ENCODE peak calls at places on chromosome 2, in ten cellular contexts. S, M, F, V, J, T, G, N, U and Z are unnamed samples.

GRCh38 chr2:64913357-64913869 is 75.8 kb upstream of the SLC1A4 start:
- DNase-seq in G (no peak), M (no peak), U (no peak), V (no peak), T (no peak), F (no peak), N (peak), J (peak), S (peak), Z (no peak)

GRCh38 chr2:65788556-65788955 is 356.2 kb upstream of the SPRED2 start:
- DNase-seq in F (no peak), G (no peak), M (no peak), T (no peak), J (no peak), S (no peak), U (no peak), N (no peak), V (no peak), Z (no peak)

GRCh38 chr2:203301667-203302066 is 26.5 kb upstream of the ABI2 start:
- DNase-seq in S (no peak), F (no peak), J (no peak), G (no peak), M (no peak), T (no peak), U (no peak), N (no peak), V (no peak), Z (no peak)

GRCh38 chr2:28413152-28413895 is 20.7 kb downstream of the FOSL2 start:
- DNase-seq in M (peak), U (no peak), S (no peak), N (peak), J (peak), V (no peak), F (no peak), T (no peak), G (no peak), Z (no peak)

GRCh38 chr2:16126969-16127940 is 186.9 kb downstream of the MYCN start:
- DNase-seq in G (no peak), U (no peak), S (no peak), N (no peak), J (no peak), F (no peak), T (no peak), M (no peak), V (no peak), Z (no peak)

GRCh38 chr2:232028631-232029030 is 67.1 kb downstream of the DIS3L2 start:
- DNase-seq in S (no peak), G (peak), T (no peak), F (no peak), V (no peak), J (peak), N (no peak), M (peak), U (no peak), Z (no peak)

GRCh38 chr2:172516299-172516698 is 39.6 kb upstream of the PDK1 start:
- DNase-seq in G (no peak), J (no peak), N (peak), V (no peak), T (no peak), M (no peak), S (no peak), U (no peak), F (no peak), Z (no peak)

GRCh38 chr2:240452471-240453256 is 17.2 kb downstream of the GPC1 start:
- DNase-seq in F (no peak), G (no peak), J (peak), T (no peak), M (peak), V (peak), S (no peak), U (no peak), N (peak), Z (peak)

GRCh38 chr2:63463142-63463541 is 125.1 kb downstream of the WDPCP start:
- DNase-seq in U (no peak), N (no peak), F (no peak), M (no peak), J (no peak), V (no peak), S (no peak), G (no peak), T (no peak), Z (no peak)

GRCh38 chr2:231960810-231961348 is 634 bp upstream of the DIS3L2 start:
- DNase-seq in U (no peak), G (no peak), S (no peak), F (no peak), T (no peak), N (no peak), M (no peak), J (no peak), V (no peak), Z (no peak)

GRCh38 chr2:172038604-172039003 is 38.9 kb downstream of the METAP1D start:
- DNase-seq in S (no peak), T (no peak), G (no peak), J (no peak), N (peak), M (no peak), U (no peak), V (no peak), F (no peak), Z (no peak)

GRCh38 chr2:222900354-222900753 is 39.5 kb downstream of the ACSL3 start:
- DNase-seq in U (no peak), T (no peak), N (no peak), J (no peak), F (no peak), G (no peak), V (no peak), S (no peak), M (no peak), Z (no peak)

GRCh38 chr2:126429129-126429528 is 226.8 kb upstream of the GYPC start:
- DNase-seq in M (no peak), F (no peak), N (no peak), V (no peak), J (no peak), S (no peak), G (no peak), T (no peak), U (no peak), Z (no peak)

GRCh38 chr2:215751200-215751910 is 262.0 kb downstream of the MREG start:
- DNase-seq in S (no peak), V (no peak), U (no peak), F (no peak), T (no peak), N (peak), G (peak), M (no peak), J (no peak), Z (no peak)

GRCh38 chr2:232458661-232459418 is 2.9 kb downstream of the ALPI start:
- DNase-seq in S (no peak), N (no peak), F (no peak), G (no peak), V (no peak), M (no peak), T (peak), J (no peak), U (no peak), Z (peak)

GRCh38 chr2:188399159-188399558 is 107.5 kb downstream of the GULP1 start:
- DNase-seq in M (no peak), G (peak), U (no peak), S (no peak), F (no peak), N (no peak), T (no peak), J (no peak), V (no peak), Z (no peak)

GRCh38 chr2:27001851-27002369 is 30.9 kb upstream of the TMEM214 start:
- DNase-seq in N (no peak), U (no peak), F (no peak), T (no peak), S (no peak), V (no peak), M (no peak), J (no peak), G (no peak), Z (no peak)

GRCh38 chr2:233455006-233455405 is 100.7 kb downstream of the DGKD start:
- DNase-seq in G (no peak), M (no peak), N (no peak), S (no peak), U (no peak), T (peak), J (no peak), V (no peak), F (no peak), Z (no peak)

GRCh38 chr2:230684222-230685164 is 28.1 kb upstream of the CAB39 start:
- DNase-seq in F (no peak), U (no peak), M (no peak), G (no peak), V (no peak), S (peak), J (peak), N (peak), T (no peak), Z (no peak)

GRCh38 chr2:54212456-54212855 is 43.6 kb downstream of the TSPYL6 start:
- DNase-seq in N (no peak), G (peak), U (no peak), T (no peak), M (no peak), S (no peak), V (no peak), F (no peak), J (no peak), Z (no peak)

GRCh38 chr2:230893338-230893737 is 28.6 kb downstream of the ITM2C start:
- DNase-seq in V (peak), F (peak), J (no peak), N (no peak), G (no peak), M (no peak), S (no peak), T (peak), U (no peak), Z (peak)

GRCh38 chr2:201904529-201905420 is 98.4 kb downstream of the CDK15 start:
- DNase-seq in G (no peak), M (no peak), F (no peak), T (no peak), V (no peak), J (no peak), N (no peak), S (no peak), U (no peak), Z (no peak)

GRCh38 chr2:150142561-150142960 is 344.9 kb downstream of the RND3 start:
- DNase-seq in V (no peak), T (no peak), J (no peak), U (no peak), N (peak), F (no peak), S (no peak), G (no peak), M (no peak), Z (no peak)

GRCh38 chr2:239612133-239612532 is 211.3 kb upstream of the HDAC4 start:
- DNase-seq in M (no peak), J (no peak), N (no peak), T (no peak), V (peak), G (no peak), F (no peak), U (no peak), S (no peak), Z (no peak)

GRCh38 chr2:74414913-74415761 is 6.3 kb downstream of the C2orf81 start:
- DNase-seq in U (peak), F (peak), T (peak), G (no peak), N (no peak), M (peak), V (peak), S (no peak), J (peak), Z (peak)

GRCh38 chr2:100259991-100260390 is 62.3 kb downstream of the LONRF2 start:
- DNase-seq in T (peak), J (no peak), S (no peak), F (no peak), U (no peak), N (no peak), G (no peak), V (no peak), M (no peak), Z (no peak)

GRCh38 chr2:148936857-148937450 is 61.9 kb downstream of the KIF5C start:
- DNase-seq in J (peak), V (no peak), G (no peak), T (no peak), F (no peak), M (no peak), S (no peak), U (no peak), N (peak), Z (no peak)

GRCh38 chr2:33108483-33109443 is 162.0 kb downstream of the LTBP1 start:
- DNase-seq in G (no peak), S (no peak), F (no peak), M (no peak), N (peak), V (no peak), U (no peak), J (no peak), T (no peak), Z (no peak)

GRCh38 chr2:9167718-9168657 is 38.6 kb upstream of the ASAP2 start:
- DNase-seq in F (no peak), J (no peak), M (no peak), T (no peak), V (no peak), U (no peak), N (no peak), S (no peak), G (no peak), Z (no peak)

GRCh38 chr2:154402138-154402714 is 296.3 kb upstream of the KCNJ3 start:
- DNase-seq in J (no peak), N (peak), G (peak), F (no peak), T (no peak), V (no peak), S (peak), U (no peak), M (no peak), Z (no peak)
- TF ChIP-seq CTCF in J (no peak), N (peak), G (peak), F (peak), T (no peak), V (no peak), S (peak), U (peak), M (peak), Z (no peak)

GRCh38 chr2:200578778-200579177 is 7.0 kb upstream of the AOX1 start:
- DNase-seq in S (no peak), N (peak), F (no peak), G (no peak), J (peak), M (no peak), V (no peak), T (no peak), U (no peak), Z (no peak)
- TF ChIP-seq CTCF in S (peak), N (no peak), F (no peak), G (peak), J (peak), M (peak), V (peak), T (peak), U (peak), Z (no peak)

DNA sequence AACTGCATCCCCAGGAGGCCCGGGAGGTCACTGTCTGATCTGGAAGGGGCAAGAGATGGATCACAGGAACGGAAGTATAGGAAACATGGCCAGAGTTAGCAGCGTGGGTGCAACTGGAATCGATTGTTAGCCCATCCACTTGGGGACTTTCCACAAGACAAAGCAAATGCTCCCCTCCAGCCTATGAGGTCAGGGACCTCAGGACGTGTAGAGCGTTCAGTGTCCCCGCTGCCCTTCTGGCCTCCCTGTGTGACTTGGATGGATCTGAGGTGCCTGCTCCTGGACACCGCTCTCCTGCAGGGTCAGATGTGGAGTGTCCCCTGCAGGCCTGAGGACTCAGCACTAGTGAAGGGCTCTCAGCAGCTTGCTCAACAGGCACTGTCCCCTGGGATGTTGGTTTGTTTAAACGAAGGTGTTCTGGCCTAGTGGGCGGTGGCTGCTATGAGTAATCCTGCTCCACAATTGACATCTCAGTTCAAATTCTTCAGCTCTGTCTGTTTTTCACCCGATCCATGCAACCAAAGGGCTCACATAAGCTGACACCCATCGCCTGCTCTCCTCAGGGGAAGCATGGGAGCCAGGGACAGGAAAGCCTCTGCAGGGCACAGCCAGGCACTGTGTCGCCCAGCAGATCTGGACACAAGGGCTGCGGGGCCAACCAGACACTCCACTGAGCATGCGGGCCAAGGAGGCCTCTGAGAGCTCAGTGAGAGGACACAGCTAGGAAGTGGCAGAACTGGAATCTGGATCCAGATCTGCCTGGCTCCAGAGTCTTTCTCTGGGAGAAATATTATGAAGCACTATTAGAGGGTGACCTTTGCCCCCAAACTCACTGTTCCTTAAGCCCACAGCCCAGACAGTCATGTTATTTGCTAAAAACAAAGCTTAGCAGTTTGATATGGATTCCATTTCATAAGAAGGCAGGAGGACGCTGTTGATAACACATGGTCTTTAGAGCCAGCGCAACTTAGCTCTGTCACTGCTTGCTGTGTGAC is 78.5 kb downstream of the RHOB start:
- DNase-seq in M (no peak), S (no peak), V (peak), F (peak), U (peak), T (peak), N (peak), G (no peak), J (no peak), Z (peak)
- TF ChIP-seq CTCF in M (no peak), S (no peak), V (no peak), F (peak), U (peak), T (no peak), N (no peak), G (no peak), J (no peak), Z (peak)

DNA sequence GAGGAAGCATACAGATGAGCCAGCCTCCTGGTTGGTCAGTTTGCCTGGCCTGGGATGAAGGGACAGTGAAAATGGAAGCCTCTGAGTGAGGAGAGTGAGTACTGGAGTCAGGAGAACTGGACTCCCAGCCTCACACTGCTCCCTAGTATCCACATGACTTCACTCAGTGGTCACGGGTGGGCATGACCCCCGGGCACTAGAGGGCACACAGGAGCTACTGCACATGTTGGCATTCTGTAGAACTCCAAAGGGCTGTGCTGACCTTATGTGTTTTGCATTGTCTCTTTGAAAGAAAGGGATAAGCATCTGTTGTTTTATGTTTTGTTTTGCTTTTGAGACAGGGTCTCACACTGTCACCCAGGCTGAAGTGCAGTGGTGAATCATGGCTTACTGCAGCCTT is 23.7 kb downstream of the NCAPH start:
- DNase-seq in G (no peak), M (peak), V (no peak), N (peak), F (no peak), T (no peak), S (no peak), U (no peak), J (peak), Z (no peak)
- TF ChIP-seq CTCF in G (peak), M (peak), V (no peak), N (peak), F (peak), T (no peak), S (peak), U (peak), J (no peak), Z (peak)

GRCh38 chr2:211033765-211034164 is 477.4 kb downstream of the CPS1 start:
- DNase-seq in S (peak), U (no peak), N (peak), V (no peak), G (no peak), J (no peak), M (no peak), T (no peak), F (no peak), Z (no peak)

DNA sequence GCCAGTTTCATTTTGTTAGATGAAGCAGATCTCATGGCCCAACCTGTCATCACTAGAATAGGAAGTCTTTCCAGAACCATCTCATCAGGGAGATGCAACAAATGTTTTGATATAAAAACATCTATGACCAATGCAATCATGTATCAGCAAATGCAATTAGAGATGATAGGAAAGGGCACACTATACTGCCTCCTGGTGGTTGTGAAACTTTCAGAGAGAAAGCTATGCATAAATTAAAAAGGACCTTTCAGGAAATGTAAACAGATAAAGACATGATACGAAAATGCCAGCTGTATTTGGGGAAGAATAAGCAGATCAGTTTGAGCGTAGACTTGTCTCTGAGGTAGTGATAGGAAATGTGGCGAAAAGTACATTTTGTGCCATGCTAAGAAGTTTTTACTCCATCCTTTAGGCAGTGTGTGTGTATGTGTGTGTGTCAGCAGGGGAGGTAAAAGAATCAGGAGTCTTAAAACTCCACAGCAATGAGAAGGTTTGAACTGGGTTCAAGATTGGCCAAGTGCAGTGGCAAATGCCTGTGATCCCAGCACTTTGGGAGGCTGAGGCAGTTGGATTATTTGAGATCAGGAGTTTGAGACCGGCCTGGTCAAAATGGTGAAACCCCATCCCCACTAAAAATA is 479.3 kb downstream of the CPS1 start:
- DNase-seq in V (no peak), F (no peak), U (no peak), N (peak), J (peak), G (peak), S (peak), M (no peak), T (no peak), Z (no peak)
- TF ChIP-seq CTCF in V (no peak), F (peak), U (peak), N (peak), J (no peak), G (peak), S (peak), M (peak), T (peak), Z (peak)

DNA sequence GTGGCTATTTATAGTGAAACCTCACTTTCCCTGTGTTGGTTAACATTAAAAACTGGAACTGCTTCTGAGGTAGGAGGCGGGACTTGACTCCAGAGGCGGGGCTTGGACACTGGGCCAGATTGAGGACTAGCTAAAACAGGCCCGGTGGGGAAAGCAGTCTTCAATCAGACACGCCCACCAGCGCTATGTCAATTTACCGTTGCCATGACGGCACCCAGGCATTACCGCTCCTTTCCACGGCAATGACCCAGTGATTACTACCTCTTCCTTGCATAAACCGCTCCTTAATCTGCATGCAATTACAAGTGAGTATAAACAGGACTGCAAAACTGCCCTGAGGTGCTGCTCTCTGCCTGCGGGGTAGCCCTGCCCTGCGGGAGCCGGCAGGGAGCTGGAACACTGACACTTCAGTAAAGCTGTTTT is 35.3 kb downstream of the LRRFIP1 start:
- DNase-seq in G (peak), N (no peak), F (no peak), M (peak), U (no peak), V (peak), J (peak), S (peak), T (peak), Z (no peak)
- TF ChIP-seq CTCF in G (no peak), N (no peak), F (no peak), M (no peak), U (no peak), V (peak), J (no peak), S (no peak), T (no peak), Z (no peak)